ENCODE peak calls at places on chromosomes 16 and 17, in nine cellular contexts. H is stimulated activated CD8-positive, alpha-beta memory T cell treated with anti-CD3 and anti-CD28 coated beads, Interleukin-7, amount 100 ng/mL, for 1 hour; F is A172; Y is HCT116; C is NT2/D1; J is M059J; A is progenitor cell of endocrine pancreas; L is foreskin fibroblast; I is HT-29. Q is an unnamed sample.

GRCh38 chr17:36149296-36149820 is 27.1 kb downstream of the TBC1D3B start:
- DNase-seq in L (peak; percentile 51), J (peak; percentile 56), F (peak; percentile 70), C (no peak), A (no peak), I (no peak), H (no peak), Y (no peak), Q (no peak)

GRCh38 chr16:46711106-46711769 is 21.8 kb downstream of the ORC6 start:
- DNase-seq in Y (no peak), J (no peak), F (no peak), A (no peak), L (no peak), C (no peak), I (no peak), H (no peak), Q (no peak)

GRCh38 chr17:41792835-41793748 is 6.6 kb upstream of the JUP start:
- DNase-seq in Y (peak; percentile 79), I (peak; percentile 96), C (no peak), H (no peak), J (peak; percentile 91), A (no peak), F (peak; percentile 96), L (peak; percentile 57), Q (no peak)

GRCh38 chr17:36731806-36732205 is 130.4 kb downstream of the MRM1 start:
- DNase-seq in J (no peak), H (no peak), A (no peak), Y (no peak), F (no peak), I (no peak), L (no peak), C (peak; percentile 66), Q (no peak)

GRCh38 chr17:28982191-28982793 is 23.5 kb downstream of the SEZ6 start:
- DNase-seq in J (peak; percentile 44), Y (no peak), C (no peak), H (peak; percentile 30), I (no peak), L (no peak), A (no peak), F (peak; percentile 81), Q (no peak)

GRCh38 chr17:68627956-68628355 is 26.8 kb upstream of the FAM20A start:
- DNase-seq in H (no peak), C (no peak), F (no peak), J (no peak), A (no peak), Y (no peak), I (peak; percentile 83), L (no peak), Q (no peak)

GRCh38 chr17:61139219-61139618 is 260.4 kb upstream of the TBX2 start:
- DNase-seq in Y (no peak), J (peak; percentile 67), A (no peak), H (peak; percentile 6), I (peak; percentile 71), L (peak; percentile 78), C (no peak), F (peak; percentile 58), Q (peak; percentile 3)

GRCh38 chr17:40486513-40487370 is 14.7 kb downstream of the TNS4 start:
- DNase-seq in H (no peak), Y (peak; percentile 37), A (no peak), I (peak; percentile 32), L (peak; percentile 74), C (no peak), J (peak; percentile 75), F (peak; percentile 74), Q (no peak)

GRCh38 chr16:29820730-29821662 is 734 bp downstream of the MVP start:
- DNase-seq in H (no peak), A (no peak), I (peak; percentile 74), L (peak; percentile 71), J (peak; percentile 66), F (peak; percentile 69), Y (no peak), C (no peak), Q (no peak)

GRCh38 chr16:54846761-54847160 is 83.9 kb upstream of the IRX5 start:
- DNase-seq in I (peak; percentile 64), H (no peak), F (peak; percentile 77), Y (no peak), L (no peak), J (peak; percentile 20), C (no peak), A (no peak), Q (no peak)

GRCh38 chr17:38869647-38870258 is at the start of gene LASP1:
- DNase-seq in C (no peak), L (peak; percentile 98), I (peak; percentile 97), J (peak; percentile 84), F (peak; percentile 77), H (peak; percentile 75), A (peak; percentile 83), Y (no peak), Q (peak; percentile 71)

GRCh38 chr17:16873654-16874035 is 98.3 kb downstream of the TNFRSF13B start:
- DNase-seq in L (no peak), Y (no peak), F (no peak), H (no peak), I (no peak), C (no peak), A (no peak), J (no peak), Q (no peak)

GRCh38 chr16:1989209-1989825 is 453 bp upstream of the SYNGR3 start:
- DNase-seq in L (no peak), F (no peak), J (no peak), I (peak; percentile 7), H (no peak), C (no peak), Y (no peak), A (no peak), Q (no peak)

GRCh38 chr17:10776372-10776771 is 27.5 kb downstream of the TMEM238L start:
- DNase-seq in Y (no peak), I (no peak), A (no peak), C (no peak), H (no peak), J (no peak), L (no peak), F (no peak), Q (no peak)

GRCh38 chr16:51445250-51445649 is 294.2 kb upstream of the SALL1 start:
- DNase-seq in F (no peak), Y (no peak), I (no peak), H (no peak), C (no peak), A (no peak), J (no peak), L (no peak), Q (no peak)

GRCh38 chr16:85055503-85056210 is 28.1 kb downstream of the KIAA0513 start:
- DNase-seq in J (peak; percentile 85), F (peak; percentile 71), I (no peak), Y (no peak), H (peak; percentile 45), C (no peak), L (peak; percentile 55), A (no peak), Q (peak; percentile 29)

GRCh38 chr16:87607871-87608270 is 5.6 kb downstream of the JPH3 start:
- DNase-seq in H (no peak), L (no peak), Y (no peak), C (no peak), F (no peak), I (no peak), J (no peak), A (no peak), Q (no peak)

GRCh38 chr17:5837055-5837491 is 233.1 kb upstream of the WSCD1 start:
- DNase-seq in H (no peak), A (no peak), Y (peak; percentile 78), I (peak; percentile 46), J (peak; percentile 91), C (no peak), F (peak; percentile 82), L (peak; percentile 82), Q (no peak)

GRCh38 chr17:67151717-67152116 is 93.3 kb downstream of the HELZ start:
- DNase-seq in J (peak; percentile 13), F (no peak), A (no peak), Y (peak; percentile 16), H (no peak), C (no peak), L (peak; percentile 73), I (peak; percentile 43), Q (no peak)

GRCh38 chr17:20934288-20934687 is 108.5 kb downstream of the USP22 start:
- DNase-seq in L (no peak), I (no peak), Y (no peak), A (no peak), H (no peak), J (no peak), F (no peak), C (no peak), Q (no peak)

GRCh38 chr17:78774956-78775571 is 7.0 kb downstream of the CYTH1 start:
- DNase-seq in J (no peak), A (no peak), I (no peak), H (no peak), F (no peak), L (no peak), Y (no peak), C (no peak), Q (no peak)

GRCh38 chr17:9218068-9218635 is 196.8 kb downstream of the NTN1 start:
- DNase-seq in F (no peak), Y (no peak), A (no peak), I (no peak), J (no peak), C (no peak), L (no peak), H (no peak), Q (no peak)

GRCh38 chr17:2713881-2714280 is 2.3 kb upstream of the CLUH start:
- DNase-seq in A (no peak), C (no peak), H (no peak), L (no peak), Y (no peak), J (no peak), F (no peak), I (no peak), Q (no peak)

GRCh38 chr16:50305441-50306061 is 39.2 kb downstream of the ADCY7 start:
- DNase-seq in H (no peak), I (no peak), Y (no peak), A (peak; percentile 6), J (no peak), L (no peak), C (no peak), F (no peak), Q (no peak)

GRCh38 chr17:29138991-29139682 is 41.1 kb downstream of the MYO18A start:
- DNase-seq in H (no peak), F (no peak), Y (no peak), A (no peak), C (no peak), L (no peak), I (no peak), J (no peak), Q (no peak)

GRCh38 chr17:1227917-1228751 is 42.1 kb upstream of the BHLHA9 start:
- DNase-seq in Y (no peak), I (no peak), L (no peak), A (peak; percentile 11), J (no peak), F (no peak), C (no peak), H (no peak), Q (no peak)

GRCh38 chr16:57720142-57720575 is 15.4 kb upstream of the KATNB1 start:
- DNase-seq in L (peak; percentile 74), J (peak; percentile 63), I (peak; percentile 73), A (peak; percentile 57), F (peak; percentile 35), Y (no peak), C (no peak), H (no peak), Q (no peak)

GRCh38 chr17:58165981-58166380 is 801 bp upstream of the OR4D2 start:
- DNase-seq in Y (no peak), I (no peak), C (no peak), F (no peak), H (no peak), A (no peak), L (no peak), J (no peak), Q (no peak)